ENCODE peak calls at places on chromosomes 16 and 17, in seven cellular contexts. Y is Ammon's horn, O is psoas muscle, B is fibroblast of lung, I is lower leg skin, W is AG04449, E is ACHN. M is an unnamed sample.

GRCh38 chr17:48149174-48150106 is 41.9 kb downstream of the SNX11 start:
- DNase-seq in Y (no peak), O (no peak), E (no peak), W (no peak), I (no peak), B (no peak), M (peak)

GRCh38 chr17:78806451-78806850 is 24.4 kb upstream of the CYTH1 start:
- DNase-seq in I (no peak), B (no peak), O (no peak), W (no peak), Y (no peak), E (no peak), M (no peak)

GRCh38 chr17:49488612-49489011 is 6.5 kb upstream of the NGFR start:
- DNase-seq in B (no peak), W (no peak), E (no peak), O (no peak), Y (no peak), I (no peak), M (no peak)

GRCh38 chr16:81697321-81697885 is 81.7 kb upstream of the PLCG2 start:
- DNase-seq in W (peak), E (peak), I (no peak), O (no peak), Y (peak), B (peak), M (no peak)

GRCh38 chr17:38606646-38607611 is 1.2 kb upstream of the SRCIN1 start:
- DNase-seq in O (peak), Y (peak), E (no peak), B (no peak), W (no peak), I (no peak), M (no peak)

GRCh38 chr17:48045270-48046001 is 2.7 kb upstream of the NFE2L1 start:
- DNase-seq in O (peak), I (no peak), E (no peak), W (no peak), Y (no peak), B (peak), M (no peak)

GRCh38 chr17:45127209-45127582 is 5.1 kb downstream of the PLCD3 start:
- DNase-seq in W (no peak), E (no peak), O (no peak), B (no peak), Y (no peak), I (no peak), M (no peak)

GRCh38 chr17:17921192-17922082 is 50.8 kb downstream of the TOM1L2 start:
- DNase-seq in B (peak), W (peak), Y (peak), O (no peak), E (peak), I (peak), M (no peak)

GRCh38 chr17:43030137-43030767 is 5.2 kb downstream of the RND2 start:
- DNase-seq in E (no peak), O (no peak), B (no peak), Y (peak), I (no peak), W (no peak), M (no peak)

GRCh38 chr17:68184816-68185436 is 62.9 kb upstream of the AMZ2 start:
- DNase-seq in Y (no peak), W (no peak), B (no peak), E (no peak), I (peak), O (no peak), M (no peak)

GRCh38 chr16:57262841-57263584 is 18.0 kb downstream of the ARL2BP start:
- DNase-seq in E (no peak), W (no peak), Y (peak), I (no peak), B (no peak), O (peak), M (no peak)

GRCh38 chr17:58614854-58615409 is 76.9 kb downstream of the TEX14 start:
- DNase-seq in E (no peak), B (no peak), W (no peak), I (no peak), Y (peak), O (no peak), M (no peak)